ENCODE peak calls at places on chromosomes 3 and 15, in nine cellular contexts. I is fibroblast of mammary gland, H is GM10248, U is cardiac muscle cell, P is fibroblast of lung, X is lower lobe of right lung, E is adrenal gland, V is sigmoid colon, O is AG10803. D is an unnamed sample.

GRCh38 chr3:25856902-25857518 is 67.1 kb downstream of the OXSM start:
- DNase-seq in P (peak), H (peak), X (no peak), U (peak), V (no peak), E (no peak), I (peak), O (peak), D (no peak)

GRCh38 chr3:155853214-155854146 is 747 bp downstream of the SLC33A1 start:
- DNase-seq in U (peak), I (peak), X (peak), V (peak), O (no peak), E (peak), P (peak), H (no peak), D (peak)

GRCh38 chr3:159798951-159799350 is 189.7 kb upstream of the IL12A start:
- DNase-seq in V (no peak), E (no peak), H (no peak), I (no peak), P (no peak), X (no peak), O (peak), U (peak), D (no peak)

GRCh38 chr3:133124511-133124910 is 86.3 kb downstream of the TMEM108 start:
- DNase-seq in E (peak), P (no peak), O (no peak), V (no peak), I (no peak), X (no peak), U (peak), H (no peak), D (no peak)

GRCh38 chr15:92025717-92026270 is 172.3 kb downstream of the SLCO3A1 start:
- DNase-seq in I (no peak), H (no peak), X (no peak), P (no peak), O (no peak), U (no peak), E (no peak), V (no peak), D (no peak)

GRCh38 chr3:115790759-115791158 is 167.4 kb downstream of the GAP43 start:
- DNase-seq in U (no peak), X (no peak), O (peak), V (no peak), E (peak), I (peak), P (peak), H (peak), D (no peak)

GRCh38 chr3:30664884-30665283 is 58.5 kb downstream of the TGFBR2 start:
- DNase-seq in U (no peak), V (no peak), X (no peak), E (no peak), P (no peak), O (no peak), H (no peak), I (no peak), D (no peak)

GRCh38 chr3:156455839-156456238 is 99.1 kb downstream of the SSR3 start:
- DNase-seq in O (no peak), H (no peak), X (no peak), E (no peak), I (no peak), U (no peak), P (no peak), V (no peak), D (no peak)

GRCh38 chr15:68411735-68412134 is 20.2 kb downstream of the ITGA11 start:
- DNase-seq in O (no peak), X (no peak), V (no peak), P (no peak), U (no peak), H (no peak), I (no peak), E (no peak), D (no peak)

GRCh38 chr15:92605225-92605944 is 50.2 kb downstream of the FAM174B start:
- DNase-seq in P (no peak), X (no peak), O (peak), V (no peak), U (no peak), H (no peak), E (no peak), I (no peak), D (no peak)

GRCh38 chr15:60476713-60477112 is 2.2 kb downstream of the ICE2 start:
- DNase-seq in P (no peak), V (no peak), O (peak), X (no peak), I (no peak), E (no peak), U (no peak), H (no peak), D (no peak)

GRCh38 chr3:98823791-98824190 is 60.7 kb downstream of the ST3GAL6 start:
- DNase-seq in P (no peak), X (no peak), H (no peak), V (no peak), U (no peak), E (no peak), I (peak), O (no peak), D (no peak)

GRCh38 chr3:65717676-65718346 is 320.9 kb downstream of the MAGI1 start:
- DNase-seq in E (no peak), H (no peak), P (no peak), O (no peak), V (no peak), I (no peak), X (no peak), U (no peak), D (no peak)

GRCh38 chr3:41001556-41001955 is 197.7 kb upstream of the CTNNB1 start:
- DNase-seq in I (no peak), E (no peak), O (no peak), X (no peak), H (no peak), P (no peak), U (no peak), V (no peak), D (no peak)

GRCh38 chr3:24128195-24129005 is 183.3 kb downstream of the NR1D2 start:
- DNase-seq in P (peak), X (no peak), H (no peak), O (peak), E (no peak), I (peak), V (no peak), U (no peak), D (no peak)

GRCh38 chr15:58704155-58704825 is 45.2 kb downstream of the ADAM10 start:
- DNase-seq in V (no peak), X (no peak), E (no peak), I (no peak), U (no peak), P (peak), H (no peak), O (peak), D (no peak)

GRCh38 chr3:136266468-136266867 is 16.3 kb downstream of the PCCB start:
- DNase-seq in U (no peak), E (no peak), X (no peak), O (peak), P (peak), V (no peak), I (peak), H (peak), D (no peak)

GRCh38 chr15:49815937-49816336 is 195.1 kb downstream of the DTWD1 start:
- DNase-seq in V (no peak), U (no peak), I (peak), X (no peak), P (peak), O (peak), H (no peak), E (no peak), D (no peak)

GRCh38 chr3:5301671-5302297 is 114.3 kb downstream of the EDEM1 start:
- DNase-seq in O (peak), U (peak), V (no peak), E (no peak), I (peak), X (no peak), H (no peak), P (no peak), D (no peak)

GRCh38 chr15:58221591-58222241 is 83.5 kb downstream of the AQP9 start:
- DNase-seq in O (peak), X (peak), V (no peak), U (peak), E (peak), H (peak), I (peak), P (peak), D (no peak)

GRCh38 chr15:98437752-98438151 is 210.6 kb upstream of the IGF1R start:
- DNase-seq in P (no peak), V (no peak), O (no peak), U (no peak), E (no peak), H (no peak), I (no peak), X (no peak), D (no peak)

GRCh38 chr3:127108796-127109195 is 84.1 kb upstream of the PRR23E start:
- DNase-seq in E (no peak), O (no peak), H (no peak), X (no peak), I (no peak), U (no peak), V (no peak), P (no peak), D (no peak)

GRCh38 chr15:89367485-89368451 is 33.1 kb upstream of the POLG start:
- DNase-seq in O (no peak), H (no peak), E (no peak), I (peak), V (no peak), P (no peak), X (no peak), U (no peak), D (no peak)

GRCh38 chr3:126571078-126571477 is 12.3 kb upstream of the C3orf22 start:
- DNase-seq in P (no peak), H (peak), O (no peak), V (no peak), X (no peak), E (no peak), U (no peak), I (no peak), D (no peak)

GRCh38 chr3:190326930-190327329 is 4.7 kb upstream of the CLDN1 start:
- DNase-seq in X (no peak), V (no peak), H (no peak), I (peak), E (peak), P (peak), O (peak), U (no peak), D (no peak)

GRCh38 chr3:50127251-50127671 is 27.9 kb upstream of the SEMA3F start:
- DNase-seq in O (no peak), I (no peak), H (no peak), P (no peak), E (no peak), V (no peak), U (no peak), X (no peak), D (no peak)

GRCh38 chr3:151976211-151977050 is 103.0 kb downstream of the SUCNR1 start:
- DNase-seq in U (no peak), O (peak), I (peak), P (peak), X (no peak), E (no peak), V (no peak), H (no peak), D (no peak)

GRCh38 chr3:13296662-13297061 is 123.5 kb downstream of the NUP210 start:
- DNase-seq in I (no peak), V (peak), P (no peak), X (peak), U (no peak), O (no peak), E (no peak), H (no peak), D (no peak)

GRCh38 chr3:158950131-158950901 is 148.5 kb downstream of the MFSD1 start:
- DNase-seq in P (no peak), U (no peak), V (no peak), I (peak), H (no peak), X (no peak), E (no peak), O (no peak), D (no peak)

GRCh38 chr15:68635142-68635541 is 56.3 kb downstream of the CORO2B start:
- DNase-seq in I (peak), V (no peak), X (no peak), O (peak), H (no peak), E (no peak), U (no peak), P (peak), D (no peak)

GRCh38 chr15:39296955-39297354 is 283.9 kb upstream of the THBS1 start:
- DNase-seq in E (no peak), I (no peak), O (no peak), U (no peak), P (no peak), X (no peak), V (no peak), H (no peak), D (no peak)

GRCh38 chr3:45553469-45553974 is 41.0 kb upstream of the LIMD1 start:
- DNase-seq in H (peak), X (no peak), I (peak), E (peak), U (peak), V (peak), O (peak), P (peak), D (no peak)

GRCh38 chr15:78541744-78542034 is 1.4 kb downstream of the PSMA4 start:
- DNase-seq in X (no peak), P (no peak), H (no peak), U (no peak), I (no peak), E (no peak), V (no peak), O (no peak), D (no peak)

GRCh38 chr3:60803156-60803555 is 448.1 kb downstream of the FHIT start:
- DNase-seq in H (no peak), P (no peak), O (no peak), E (no peak), X (no peak), U (no peak), I (no peak), V (no peak), D (no peak)

GRCh38 chr15:28262438-28262837 is 59.5 kb downstream of the HERC2 start:
- DNase-seq in X (no peak), E (no peak), V (no peak), U (no peak), H (no peak), P (no peak), I (no peak), O (no peak), D (no peak)

GRCh38 chr3:43892535-43892934 is 201.8 kb downstream of the ABHD5 start:
- DNase-seq in O (no peak), H (peak), E (no peak), V (no peak), U (no peak), X (no peak), I (no peak), P (no peak), D (no peak)

GRCh38 chr3:23830869-23831484 is 25.2 kb downstream of the UBE2E1 start:
- DNase-seq in E (peak), I (peak), X (no peak), V (no peak), U (no peak), O (no peak), H (peak), P (no peak), D (no peak)

GRCh38 chr15:32849769-32850668 is 132.2 kb downstream of the GREM1 start:
- DNase-seq in I (peak), O (peak), U (no peak), P (peak), H (no peak), V (no peak), X (no peak), E (no peak), D (no peak)

GRCh38 chr15:66823601-66824000 is 121.6 kb downstream of the SMAD6 start:
- DNase-seq in H (no peak), U (no peak), V (no peak), E (no peak), O (no peak), P (no peak), X (no peak), I (no peak), D (no peak)

GRCh38 chr3:82087958-82088357 is 326.5 kb upstream of the GBE1 start:
- DNase-seq in V (no peak), O (peak), P (peak), H (no peak), X (no peak), I (peak), U (no peak), E (no peak), D (no peak)

GRCh38 chr3:143763568-143764162 is 84.6 kb downstream of the SLC9A9 start:
- DNase-seq in E (no peak), H (no peak), V (no peak), P (peak), I (peak), O (peak), X (no peak), U (no peak), D (no peak)
- TF ChIP-seq CTCF in E (peak), H (peak), V (no peak), P (peak), I (peak), O (peak), X (peak), U (peak), D (no peak)

DNA sequence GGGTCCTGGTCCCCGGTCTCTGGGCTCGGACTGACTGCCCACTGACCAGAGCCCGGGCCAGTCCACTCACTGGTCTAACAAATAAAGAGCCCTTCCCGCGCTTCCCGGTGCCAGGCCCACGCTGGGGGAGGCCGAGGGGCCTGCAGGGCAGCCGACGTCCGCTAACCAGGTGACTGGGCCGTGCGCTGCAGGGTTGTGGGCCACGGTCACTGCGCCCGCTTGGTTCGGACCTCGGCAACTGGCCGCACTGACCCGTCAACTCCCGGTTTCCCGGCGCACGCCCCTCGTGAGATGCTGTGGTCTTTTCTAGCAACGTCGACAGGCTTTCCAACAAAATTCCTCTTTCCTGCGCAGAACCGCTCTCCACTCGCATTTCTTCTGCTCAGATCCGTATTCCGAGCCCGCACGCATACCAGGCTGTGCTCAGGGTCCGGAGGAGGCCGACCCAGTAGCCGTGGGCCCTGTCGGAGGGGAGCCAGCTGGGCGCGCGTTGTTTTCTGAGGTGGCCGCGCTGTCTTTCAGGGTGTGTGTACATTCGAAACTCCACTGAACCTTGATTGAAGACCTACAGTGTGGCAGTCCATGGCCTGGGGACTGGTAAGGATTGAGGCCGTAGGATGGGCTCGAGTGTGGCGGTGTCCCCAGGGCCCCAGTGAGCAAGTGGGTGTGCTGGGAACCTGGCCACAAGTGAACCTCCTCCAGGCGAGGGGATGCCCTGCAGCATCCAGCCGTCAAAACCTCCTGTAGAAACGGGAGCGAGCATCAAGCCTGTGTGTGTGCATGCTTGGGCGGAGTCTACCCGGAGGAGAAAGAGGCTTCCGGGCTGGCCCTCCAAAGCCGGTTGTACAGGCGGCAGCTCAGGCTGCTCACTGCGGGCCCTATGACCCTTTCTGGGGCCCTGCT is 875 bp upstream of the NT5DC2 start:
- DNase-seq in I (peak), V (peak), P (peak), E (peak), U (no peak), O (peak), H (no peak), X (no peak), D (peak)
- TF ChIP-seq CTCF in I (no peak), V (no peak), P (no peak), E (no peak), U (no peak), O (no peak), H (no peak), X (no peak), D (no peak)

GRCh38 chr15:100923902-100924301 is 4.7 kb downstream of the LRRK1 start:
- DNase-seq in E (no peak), P (no peak), V (no peak), U (no peak), O (no peak), I (no peak), H (no peak), X (no peak), D (no peak)

GRCh38 chr15:100925480-100925879 is 6.3 kb downstream of the LRRK1 start:
- DNase-seq in P (no peak), X (no peak), U (no peak), V (no peak), I (no peak), E (no peak), H (no peak), O (no peak), D (no peak)

GRCh38 chr15:100924436-100924835 is 5.3 kb downstream of the LRRK1 start:
- DNase-seq in I (no peak), P (no peak), V (no peak), E (no peak), O (no peak), U (no peak), H (no peak), X (no peak), D (no peak)

GRCh38 chr15:100926971-100927756 is 8.0 kb downstream of the LRRK1 start:
- DNase-seq in X (no peak), U (no peak), V (no peak), E (no peak), I (no peak), P (no peak), O (no peak), H (no peak), D (no peak)

GRCh38 chr15:100926258-100926657 is 7.1 kb downstream of the LRRK1 start:
- DNase-seq in H (peak), X (no peak), E (no peak), I (no peak), P (no peak), U (no peak), O (no peak), V (no peak), D (no peak)
- TF ChIP-seq CTCF in H (peak), X (no peak), E (no peak), I (peak), P (no peak), U (peak), O (no peak), V (no peak), D (no peak)

DNA sequence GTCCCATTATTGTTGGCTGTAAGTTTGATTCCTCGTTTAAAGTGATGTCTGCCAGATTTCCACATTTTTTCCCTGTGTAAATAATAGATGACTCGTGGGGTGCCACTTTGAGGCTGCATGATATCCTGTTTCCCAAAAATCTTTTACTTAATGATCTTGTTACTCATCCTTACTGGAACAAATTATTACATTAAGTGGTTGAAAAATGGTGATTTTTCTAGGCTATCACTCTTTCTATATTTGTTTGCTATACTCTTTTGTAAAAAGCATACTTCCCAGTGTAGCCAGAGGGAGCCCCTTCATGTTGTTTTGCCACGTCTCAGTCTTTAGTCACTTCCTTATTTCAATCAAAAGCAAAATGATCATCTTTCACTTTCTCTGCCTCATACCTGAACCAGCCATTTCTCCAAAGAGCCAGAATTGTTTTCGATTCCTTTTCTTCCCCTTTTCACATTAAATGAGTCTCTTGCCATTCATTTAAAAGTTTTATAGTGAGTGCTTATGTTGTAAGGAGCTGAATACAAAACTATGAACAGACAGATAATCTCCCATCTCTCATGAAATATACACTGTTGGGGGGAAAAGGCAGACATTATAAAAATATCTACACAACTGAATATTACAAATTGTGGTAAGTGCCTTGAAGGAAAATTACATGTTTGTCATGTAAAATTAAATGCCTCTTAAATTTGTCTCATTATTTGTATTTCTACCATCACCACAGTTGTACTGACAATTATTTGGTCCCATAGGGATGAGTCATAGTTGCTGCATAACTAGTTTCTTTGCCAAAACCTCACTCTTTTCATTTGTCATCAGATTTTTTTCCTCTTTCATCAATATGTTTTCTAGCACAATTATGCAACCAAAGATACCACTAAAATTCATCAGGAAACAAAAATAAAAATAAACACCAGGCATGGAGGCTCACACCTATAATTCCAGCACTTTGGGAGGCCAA is 41.5 kb downstream of the ADGRG7 start:
- DNase-seq in U (no peak), X (no peak), H (peak), P (peak), V (no peak), O (peak), E (no peak), I (peak), D (no peak)
- TF ChIP-seq CTCF in U (no peak), X (no peak), H (peak), P (no peak), V (no peak), O (peak), E (no peak), I (peak), D (no peak)

GRCh38 chr3:119600732-119601131 is 3.0 kb downstream of the PLA1A start:
- DNase-seq in I (no peak), O (no peak), V (no peak), P (no peak), E (peak), H (peak), U (peak), X (peak), D (no peak)
- TF ChIP-seq CTCF in I (peak), O (peak), V (no peak), P (peak), E (peak), H (peak), U (peak), X (peak), D (no peak)

D was measured in natural killer cell.